ENCODE peak calls at places on chromosomes 12 and 14, in eight cellular contexts. One of them, this sample, is unnamed.

GRCh38 chr14:98494582-98494981 is 777.4 kb downstream of the BCL11B start:
- DNase-seq in CD8-positive, alpha-beta memory T cell: no peak
- DNase-seq in mucosa of descending colon: no peak
- DNase-seq in body of pancreas: no peak
- DNase-seq in fibroblast of pulmonary artery: no peak
- DNase-seq in cardiac fibroblast: no peak
- DNase-seq in fibroblast of the aortic adventitia: no peak
- DNase-seq in prostate gland: no peak
- DNase-seq in this sample: no peak

GRCh38 chr14:99245541-99246511 is 26.2 kb downstream of the BCL11B start:
- DNase-seq in CD8-positive, alpha-beta memory T cell: no peak
- DNase-seq in mucosa of descending colon: no peak
- DNase-seq in body of pancreas: no peak
- DNase-seq in fibroblast of pulmonary artery: no peak
- DNase-seq in cardiac fibroblast: no peak
- DNase-seq in fibroblast of the aortic adventitia: no peak
- DNase-seq in prostate gland: no peak
- DNase-seq in this sample: peak; percentile 50

GRCh38 chr12:12017135-12017581 is 53.6 kb upstream of the BCL2L14 start:
- DNase-seq in CD8-positive, alpha-beta memory T cell: no peak
- DNase-seq in mucosa of descending colon: no peak
- DNase-seq in body of pancreas: no peak
- DNase-seq in fibroblast of pulmonary artery: no peak
- DNase-seq in cardiac fibroblast: no peak
- DNase-seq in fibroblast of the aortic adventitia: no peak
- DNase-seq in prostate gland: peak; percentile 47
- DNase-seq in this sample: no peak

GRCh38 chr14:36773136-36773540 is 111.5 kb downstream of the PAX9 start:
- DNase-seq in CD8-positive, alpha-beta memory T cell: no peak
- DNase-seq in mucosa of descending colon: no peak
- DNase-seq in body of pancreas: no peak
- DNase-seq in fibroblast of pulmonary artery: peak; percentile 5
- DNase-seq in cardiac fibroblast: peak; percentile 47
- DNase-seq in fibroblast of the aortic adventitia: no peak
- DNase-seq in prostate gland: no peak
- DNase-seq in this sample: no peak

GRCh38 chr12:127158385-127159061 is 1108.4 kb upstream of the TMEM132C start:
- DNase-seq in CD8-positive, alpha-beta memory T cell: no peak
- DNase-seq in mucosa of descending colon: no peak
- DNase-seq in body of pancreas: no peak
- DNase-seq in fibroblast of pulmonary artery: no peak
- DNase-seq in cardiac fibroblast: no peak
- DNase-seq in fibroblast of the aortic adventitia: no peak
- DNase-seq in prostate gland: no peak
- DNase-seq in this sample: no peak

GRCh38 chr12:115500872-115501271 is 776.6 kb downstream of the MED13L start:
- DNase-seq in CD8-positive, alpha-beta memory T cell: no peak
- DNase-seq in mucosa of descending colon: no peak
- DNase-seq in body of pancreas: no peak
- DNase-seq in fibroblast of pulmonary artery: peak; percentile 22
- DNase-seq in cardiac fibroblast: no peak
- DNase-seq in fibroblast of the aortic adventitia: no peak
- DNase-seq in prostate gland: no peak
- DNase-seq in this sample: no peak

GRCh38 chr12:44812062-44812461 is 64.1 kb downstream of the NELL2 start:
- DNase-seq in CD8-positive, alpha-beta memory T cell: peak; percentile 61
- DNase-seq in mucosa of descending colon: peak; percentile 83
- DNase-seq in body of pancreas: no peak
- DNase-seq in fibroblast of pulmonary artery: no peak
- DNase-seq in cardiac fibroblast: no peak
- DNase-seq in fibroblast of the aortic adventitia: no peak
- DNase-seq in prostate gland: no peak
- DNase-seq in this sample: no peak

GRCh38 chr12:30067156-30067555 is 283.4 kb upstream of the TMTC1 start:
- DNase-seq in CD8-positive, alpha-beta memory T cell: no peak
- DNase-seq in mucosa of descending colon: no peak
- DNase-seq in body of pancreas: no peak
- DNase-seq in fibroblast of pulmonary artery: peak; percentile 23
- DNase-seq in cardiac fibroblast: peak; percentile 81
- DNase-seq in fibroblast of the aortic adventitia: peak; percentile 34
- DNase-seq in prostate gland: no peak
- DNase-seq in this sample: no peak

GRCh38 chr12:127401536-127401935 is 865.4 kb upstream of the TMEM132C start:
- DNase-seq in CD8-positive, alpha-beta memory T cell: no peak
- DNase-seq in mucosa of descending colon: no peak
- DNase-seq in body of pancreas: no peak
- DNase-seq in fibroblast of pulmonary artery: no peak
- DNase-seq in cardiac fibroblast: no peak
- DNase-seq in fibroblast of the aortic adventitia: no peak
- DNase-seq in prostate gland: no peak
- DNase-seq in this sample: no peak

GRCh38 chr14:64561631-64562030 is 11.9 kb downstream of the PPP1R36 start:
- DNase-seq in CD8-positive, alpha-beta memory T cell: no peak
- DNase-seq in mucosa of descending colon: no peak
- DNase-seq in body of pancreas: no peak
- DNase-seq in fibroblast of pulmonary artery: no peak
- DNase-seq in cardiac fibroblast: no peak
- DNase-seq in fibroblast of the aortic adventitia: no peak
- DNase-seq in prostate gland: no peak
- DNase-seq in this sample: no peak

GRCh38 chr14:93989939-93990338 is 7.2 kb upstream of the CCDC197 start:
- DNase-seq in CD8-positive, alpha-beta memory T cell: no peak
- DNase-seq in mucosa of descending colon: no peak
- DNase-seq in body of pancreas: no peak
- DNase-seq in fibroblast of pulmonary artery: no peak
- DNase-seq in cardiac fibroblast: no peak
- DNase-seq in fibroblast of the aortic adventitia: no peak
- DNase-seq in prostate gland: no peak
- DNase-seq in this sample: no peak

GRCh38 chr12:94994312-94994711 is 9.2 kb downstream of the NDUFA12 start:
- DNase-seq in CD8-positive, alpha-beta memory T cell: no peak
- DNase-seq in mucosa of descending colon: no peak
- DNase-seq in body of pancreas: no peak
- DNase-seq in fibroblast of pulmonary artery: peak; percentile 62
- DNase-seq in cardiac fibroblast: peak; percentile 75
- DNase-seq in fibroblast of the aortic adventitia: peak; percentile 30
- DNase-seq in prostate gland: no peak
- DNase-seq in this sample: no peak

GRCh38 chr12:128920468-128920867 is 67.2 kb downstream of the GLT1D1 start:
- DNase-seq in CD8-positive, alpha-beta memory T cell: no peak
- DNase-seq in mucosa of descending colon: peak; percentile 6
- DNase-seq in body of pancreas: no peak
- DNase-seq in fibroblast of pulmonary artery: peak; percentile 18
- DNase-seq in cardiac fibroblast: peak; percentile 45
- DNase-seq in fibroblast of the aortic adventitia: peak; percentile 15
- DNase-seq in prostate gland: no peak
- DNase-seq in this sample: no peak

GRCh38 chr12:82660541-82661325 is 26.0 kb upstream of the TMTC2 start:
- DNase-seq in CD8-positive, alpha-beta memory T cell: no peak
- DNase-seq in mucosa of descending colon: no peak
- DNase-seq in body of pancreas: no peak
- DNase-seq in fibroblast of pulmonary artery: peak; percentile 10
- DNase-seq in cardiac fibroblast: no peak
- DNase-seq in fibroblast of the aortic adventitia: no peak
- DNase-seq in prostate gland: no peak
- DNase-seq in this sample: no peak

GRCh38 chr14:64937176-64937820 is 5.2 kb downstream of the GPX2 start:
- DNase-seq in CD8-positive, alpha-beta memory T cell: no peak
- DNase-seq in mucosa of descending colon: peak; percentile 22
- DNase-seq in body of pancreas: peak; percentile 43
- DNase-seq in fibroblast of pulmonary artery: peak; percentile 42
- DNase-seq in cardiac fibroblast: peak; percentile 39
- DNase-seq in fibroblast of the aortic adventitia: peak; percentile 50
- DNase-seq in prostate gland: no peak
- DNase-seq in this sample: no peak

GRCh38 chr12:47848853-47849252 is 29.1 kb upstream of the HDAC7 start:
- DNase-seq in CD8-positive, alpha-beta memory T cell: no peak
- DNase-seq in mucosa of descending colon: no peak
- DNase-seq in body of pancreas: no peak
- DNase-seq in fibroblast of pulmonary artery: no peak
- DNase-seq in cardiac fibroblast: no peak
- DNase-seq in fibroblast of the aortic adventitia: no peak
- DNase-seq in prostate gland: no peak
- DNase-seq in this sample: no peak

GRCh38 chr12:96196781-96197180 is 2.6 kb downstream of the ELK3 start:
- DNase-seq in CD8-positive, alpha-beta memory T cell: no peak
- DNase-seq in mucosa of descending colon: no peak
- DNase-seq in body of pancreas: no peak
- DNase-seq in fibroblast of pulmonary artery: no peak
- DNase-seq in cardiac fibroblast: peak; percentile 78
- DNase-seq in fibroblast of the aortic adventitia: no peak
- DNase-seq in prostate gland: no peak
- DNase-seq in this sample: no peak
- H3K4me3 ChIP-seq in CD8-positive, alpha-beta memory T cell: peak overlapping the region; percentile 40
- H3K4me3 ChIP-seq in mucosa of descending colon: no peak overlapping the region
- H3K4me3 ChIP-seq in body of pancreas: no peak overlapping the region
- H3K4me3 ChIP-seq in fibroblast of pulmonary artery: peak overlapping the region; percentile 94
- H3K4me3 ChIP-seq in cardiac fibroblast: peak overlapping the region; percentile 97
- H3K4me3 ChIP-seq in fibroblast of the aortic adventitia: peak overlapping the region; percentile 96
- H3K4me3 ChIP-seq in prostate gland: no peak overlapping the region
- H3K4me3 ChIP-seq in this sample: peak overlapping the region; percentile 71

GRCh38 chr14:69651653-69652052 is 40.3 kb downstream of the SUSD6 start:
- DNase-seq in CD8-positive, alpha-beta memory T cell: no peak
- DNase-seq in mucosa of descending colon: no peak
- DNase-seq in body of pancreas: no peak
- DNase-seq in fibroblast of pulmonary artery: no peak
- DNase-seq in cardiac fibroblast: no peak
- DNase-seq in fibroblast of the aortic adventitia: no peak
- DNase-seq in prostate gland: no peak
- DNase-seq in this sample: no peak
- H3K4me3 ChIP-seq in CD8-positive, alpha-beta memory T cell: no peak overlapping the region
- H3K4me3 ChIP-seq in mucosa of descending colon: no peak overlapping the region
- H3K4me3 ChIP-seq in body of pancreas: no peak overlapping the region
- H3K4me3 ChIP-seq in fibroblast of pulmonary artery: no peak overlapping the region
- H3K4me3 ChIP-seq in cardiac fibroblast: no peak overlapping the region
- H3K4me3 ChIP-seq in fibroblast of the aortic adventitia: no peak overlapping the region
- H3K4me3 ChIP-seq in prostate gland: no peak overlapping the region
- H3K4me3 ChIP-seq in this sample: no peak overlapping the region

GRCh38 chr12:57458665-57459054 is 925 bp upstream of the GLI1 start:
- DNase-seq in CD8-positive, alpha-beta memory T cell: no peak
- DNase-seq in mucosa of descending colon: no peak
- DNase-seq in body of pancreas: no peak
- DNase-seq in fibroblast of pulmonary artery: no peak
- DNase-seq in cardiac fibroblast: no peak
- DNase-seq in fibroblast of the aortic adventitia: no peak
- DNase-seq in prostate gland: no peak
- DNase-seq in this sample: no peak
- H3K4me3 ChIP-seq in CD8-positive, alpha-beta memory T cell: peak overlapping the region; percentile 92
- H3K4me3 ChIP-seq in mucosa of descending colon: no peak overlapping the region
- H3K4me3 ChIP-seq in body of pancreas: no peak overlapping the region
- H3K4me3 ChIP-seq in fibroblast of pulmonary artery: peak overlapping the region; percentile 79
- H3K4me3 ChIP-seq in cardiac fibroblast: peak overlapping the region; percentile 68
- H3K4me3 ChIP-seq in fibroblast of the aortic adventitia: peak overlapping the region; percentile 76
- H3K4me3 ChIP-seq in prostate gland: peak overlapping the region; percentile 60
- H3K4me3 ChIP-seq in this sample: peak overlapping the region; percentile 71

GRCh38 chr12:81465191-81465590 is 294.0 kb downstream of the PPFIA2 start:
- DNase-seq in CD8-positive, alpha-beta memory T cell: no peak
- DNase-seq in mucosa of descending colon: no peak
- DNase-seq in body of pancreas: no peak
- DNase-seq in fibroblast of pulmonary artery: no peak
- DNase-seq in cardiac fibroblast: no peak
- DNase-seq in fibroblast of the aortic adventitia: no peak
- DNase-seq in prostate gland: no peak
- DNase-seq in this sample: no peak

GRCh38 chr12:81465881-81466280 is 293.3 kb downstream of the PPFIA2 start:
- DNase-seq in CD8-positive, alpha-beta memory T cell: no peak
- DNase-seq in mucosa of descending colon: no peak
- DNase-seq in body of pancreas: no peak
- DNase-seq in fibroblast of pulmonary artery: no peak
- DNase-seq in cardiac fibroblast: no peak
- DNase-seq in fibroblast of the aortic adventitia: no peak
- DNase-seq in prostate gland: no peak
- DNase-seq in this sample: no peak

GRCh38 chr12:81470923-81471322 is 288.2 kb downstream of the PPFIA2 start:
- DNase-seq in CD8-positive, alpha-beta memory T cell: no peak
- DNase-seq in mucosa of descending colon: no peak
- DNase-seq in body of pancreas: no peak
- DNase-seq in fibroblast of pulmonary artery: no peak
- DNase-seq in cardiac fibroblast: no peak
- DNase-seq in fibroblast of the aortic adventitia: no peak
- DNase-seq in prostate gland: no peak
- DNase-seq in this sample: no peak

DNA sequence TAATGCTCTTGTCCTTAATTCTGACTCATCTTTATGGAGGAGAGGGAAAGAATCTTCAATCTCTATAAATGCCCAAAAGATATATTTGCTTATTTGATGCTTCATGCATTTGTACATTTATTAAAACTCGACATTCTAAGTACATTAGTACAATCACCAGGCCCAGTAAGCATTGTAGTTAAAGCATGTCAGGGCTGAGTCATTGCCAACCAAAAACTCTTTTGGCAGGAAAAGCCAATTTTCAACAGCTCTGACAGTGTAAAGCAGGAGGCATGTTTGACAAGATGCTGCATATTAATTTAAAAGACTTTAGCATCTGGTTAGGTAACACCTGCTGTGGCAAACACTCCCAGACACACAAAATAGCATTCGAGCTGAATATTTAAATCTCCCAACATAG is 290.9 kb downstream of the PPFIA2 start:
- DNase-seq in CD8-positive, alpha-beta memory T cell: no peak
- DNase-seq in mucosa of descending colon: no peak
- DNase-seq in body of pancreas: no peak
- DNase-seq in fibroblast of pulmonary artery: peak; percentile 31
- DNase-seq in cardiac fibroblast: peak; percentile 51
- DNase-seq in fibroblast of the aortic adventitia: peak; percentile 44
- DNase-seq in prostate gland: no peak
- DNase-seq in this sample: no peak
- H3K4me3 ChIP-seq in CD8-positive, alpha-beta memory T cell: no peak overlapping the region
- H3K4me3 ChIP-seq in mucosa of descending colon: no peak overlapping the region
- H3K4me3 ChIP-seq in body of pancreas: no peak overlapping the region
- H3K4me3 ChIP-seq in fibroblast of pulmonary artery: no peak overlapping the region
- H3K4me3 ChIP-seq in cardiac fibroblast: no peak overlapping the region
- H3K4me3 ChIP-seq in fibroblast of the aortic adventitia: no peak overlapping the region
- H3K4me3 ChIP-seq in prostate gland: no peak overlapping the region
- H3K4me3 ChIP-seq in this sample: no peak overlapping the region

This sample was measured in sigmoid colon.